ENCODE peak calls at places on chromosomes 7 and 10, in ten cellular contexts. Y is fibroblast of the conjunctiva, B is fibroblast of pulmonary artery, Z is GDM1, W is glomerular endothelial cell, F is HL-60, S is posterior vena cava, P is NCI-H345, X is activated T-cell treated with anti-CD3 and anti-CD28 coated beads for 48 hours, I is head of caudate nucleus. Q is an unnamed sample.

GRCh38 chr7:142485617-142486226 is 227.9 kb upstream of the PRSS58 start:
- DNase-seq in B (peak), X (no peak), S (no peak), F (no peak), W (no peak), Z (peak), P (no peak), I (no peak), Y (no peak), Q (no peak)

GRCh38 chr10:31353574-31353973 is 34.6 kb downstream of the ZEB1 start:
- DNase-seq in W (peak), I (no peak), P (no peak), X (no peak), B (peak), F (peak), S (no peak), Y (no peak), Z (no peak), Q (peak)

GRCh38 chr10:25604591-25604990 is 329.4 kb upstream of the MYO3A start:
- DNase-seq in S (no peak), B (no peak), P (no peak), W (no peak), X (no peak), I (no peak), F (no peak), Y (no peak), Z (no peak), Q (no peak)

GRCh38 chr10:43249962-43250624 is 16.8 kb downstream of the RASGEF1A start:
- DNase-seq in I (peak), B (no peak), Z (no peak), X (no peak), Y (no peak), P (no peak), F (no peak), S (peak), W (no peak), Q (no peak)

GRCh38 chr10:117240105-117240729 is 697 bp upstream of the SLC18A2 start:
- DNase-seq in B (no peak), X (no peak), S (no peak), F (no peak), W (no peak), Y (no peak), Z (no peak), P (peak), I (no peak), Q (no peak)

GRCh38 chr7:140677496-140677895 is 4.8 kb downstream of the ADCK2 start:
- DNase-seq in X (no peak), Y (no peak), Z (no peak), F (no peak), B (no peak), I (no peak), W (no peak), P (no peak), S (peak), Q (no peak)

GRCh38 chr10:110460111-110460809 is 37.4 kb upstream of the DUSP5 start:
- DNase-seq in X (no peak), P (peak), B (no peak), W (no peak), I (peak), Y (no peak), F (no peak), S (no peak), Z (peak), Q (no peak)

GRCh38 chr7:129066290-129067131 is 11.6 kb upstream of the TNPO3 start:
- DNase-seq in S (no peak), F (no peak), B (peak), I (no peak), P (no peak), Z (no peak), Y (peak), W (no peak), X (no peak), Q (no peak)

GRCh38 chr10:17026686-17027485 is 102.7 kb downstream of the CUBN start:
- DNase-seq in Z (no peak), S (no peak), B (peak), P (no peak), W (no peak), Y (no peak), I (no peak), X (peak), F (no peak), Q (no peak)

GRCh38 chr7:99392659-99393362 is 15.6 kb downstream of the PDAP1 start:
- DNase-seq in X (peak), P (peak), W (no peak), B (no peak), S (peak), F (no peak), Y (no peak), I (peak), Z (no peak), Q (no peak)

GRCh38 chr7:54932818-54933543 is 85.8 kb upstream of the EGFR start:
- DNase-seq in Y (peak), P (peak), I (peak), W (no peak), B (peak), S (peak), X (no peak), F (no peak), Z (no peak), Q (no peak)

GRCh38 chr7:13111230-13111629 is 423.8 kb downstream of the ARL4A start:
- DNase-seq in B (no peak), W (no peak), I (no peak), X (no peak), F (no peak), Z (no peak), S (no peak), Y (no peak), P (no peak), Q (no peak)

GRCh38 chr10:129097776-129098175 is 369.3 kb upstream of the MGMT start:
- DNase-seq in S (no peak), Y (no peak), W (no peak), F (no peak), B (no peak), P (no peak), I (no peak), X (no peak), Z (no peak), Q (no peak)

GRCh38 chr10:79380125-79380917 is 33.1 kb downstream of the PPIF start:
- DNase-seq in P (no peak), S (peak), F (no peak), X (no peak), I (no peak), W (no peak), B (peak), Z (no peak), Y (peak), Q (no peak)

GRCh38 chr7:143003393-143004051 is 23.4 kb downstream of the OR9A2 start:
- DNase-seq in F (peak), Y (peak), W (no peak), I (peak), P (peak), Z (peak), S (no peak), X (no peak), B (peak), Q (peak)

GRCh38 chr7:133310232-133310852 is 57.5 kb downstream of the EXOC4 start:
- DNase-seq in S (no peak), I (no peak), Z (no peak), W (peak), P (peak), Y (no peak), F (no peak), B (peak), X (no peak), Q (no peak)

GRCh38 chr7:16942929-16943509 is 61.2 kb upstream of the AGR3 start:
- DNase-seq in Z (no peak), P (no peak), I (no peak), Y (no peak), X (no peak), B (no peak), S (no peak), W (no peak), F (no peak), Q (no peak)

GRCh38 chr10:111370101-111370500 is 293.3 kb downstream of the ADRA2A start:
- DNase-seq in P (no peak), W (no peak), S (no peak), F (no peak), X (no peak), Z (no peak), I (no peak), B (no peak), Y (no peak), Q (no peak)